ENCODE peak calls at places on chromosomes 1 and 21, in seven cellular contexts. H is fibroblast of lung, T is colonic mucosa, M is heart right ventricle, Z is adipocyte, L is psoas muscle, K is IMR-90. R is an unnamed sample.

GRCh38 chr1:101144868-101145808 is 91.7 kb upstream of the S1PR1 start:
- DNase-seq in H (peak; percentile 67), T (no peak), M (no peak), Z (no peak), L (no peak), K (peak; percentile 60), R (no peak)

GRCh38 chr1:226457307-226457712 is 49.4 kb upstream of the PARP1 start:
- DNase-seq in H (no peak), T (no peak), M (no peak), Z (no peak), L (no peak), K (no peak), R (peak; percentile 77)

GRCh38 chr1:238469146-238469601 is 578.5 kb upstream of the ZP4 start:
- DNase-seq in H (peak; percentile 76), T (no peak), M (no peak), Z (peak; percentile 28), L (no peak), K (peak; percentile 52), R (no peak)

GRCh38 chr21:27407296-27407695 is 440.4 kb upstream of the ADAMTS5 start:
- DNase-seq in H (no peak), T (no peak), M (no peak), Z (no peak), L (no peak), K (no peak), R (no peak)

GRCh38 chr1:60280256-60280655 is 206.7 kb upstream of the C1orf87 start:
- DNase-seq in H (peak; percentile 34), T (peak; percentile 18), M (no peak), Z (peak; percentile 70), L (no peak), K (no peak), R (no peak)

GRCh38 chr1:19981507-19982312 is 2.3 kb upstream of the PLA2G2A start:
- DNase-seq in H (no peak), T (peak; percentile 78), M (no peak), Z (no peak), L (no peak), K (no peak), R (no peak)

GRCh38 chr1:207282496-207283380 is 38.7 kb upstream of the CD55 start:
- DNase-seq in H (peak; percentile 67), T (peak; percentile 79), M (no peak), Z (no peak), L (no peak), K (peak; percentile 11), R (no peak)

GRCh38 chr1:37016121-37016520 is 18.2 kb downstream of the GRIK3 start:
- DNase-seq in H (no peak), T (no peak), M (no peak), Z (no peak), L (no peak), K (no peak), R (no peak)

GRCh38 chr1:155077346-155077745 is 1.3 kb upstream of the EFNA3 start:
- DNase-seq in H (no peak), T (no peak), M (no peak), Z (no peak), L (no peak), K (no peak), R (no peak)

GRCh38 chr1:173491508-173491907 is 14.4 kb downstream of the PRDX6 start:
- DNase-seq in H (no peak), T (no peak), M (no peak), Z (no peak), L (no peak), K (no peak), R (no peak)

GRCh38 chr1:222791006-222791710 is 23.7 kb upstream of the DISP1 start:
- DNase-seq in H (peak; percentile 59), T (no peak), M (no peak), Z (no peak), L (no peak), K (peak; percentile 55), R (no peak)

GRCh38 chr1:108149796-108150467 is 50.2 kb downstream of the SLC25A24 start:
- DNase-seq in H (peak; percentile 66), T (no peak), M (no peak), Z (peak; percentile 15), L (no peak), K (peak; percentile 46), R (no peak)

GRCh38 chr21:21373969-21374368 is 375.8 kb downstream of the NCAM2 start:
- DNase-seq in H (no peak), T (no peak), M (no peak), Z (peak; percentile 49), L (no peak), K (no peak), R (no peak)

GRCh38 chr1:62530516-62531154 is 66.7 kb upstream of the ANGPTL3 start:
- DNase-seq in H (peak; percentile 32), T (peak; percentile 52), M (peak; percentile 20), Z (peak; percentile 80), L (no peak), K (peak; percentile 40), R (peak; percentile 47)

GRCh38 chr1:200035397-200035955 is 8.0 kb downstream of the NR5A2 start:
- DNase-seq in H (no peak), T (peak; percentile 43), M (no peak), Z (peak; percentile 25), L (no peak), K (no peak), R (peak; percentile 64)

GRCh38 chr1:200037501-200037900 is 10.0 kb downstream of the NR5A2 start:
- DNase-seq in H (no peak), T (no peak), M (no peak), Z (no peak), L (no peak), K (no peak), R (no peak)

GRCh38 chr1:200035956-200036615 is 8.6 kb downstream of the NR5A2 start:
- DNase-seq in H (no peak), T (peak; percentile 48), M (no peak), Z (no peak), L (no peak), K (no peak), R (peak; percentile 64)

GRCh38 chr1:200037904-200038644 is 10.6 kb downstream of the NR5A2 start:
- DNase-seq in H (no peak), T (no peak), M (no peak), Z (no peak), L (no peak), K (no peak), R (peak; percentile 64)

DNA sequence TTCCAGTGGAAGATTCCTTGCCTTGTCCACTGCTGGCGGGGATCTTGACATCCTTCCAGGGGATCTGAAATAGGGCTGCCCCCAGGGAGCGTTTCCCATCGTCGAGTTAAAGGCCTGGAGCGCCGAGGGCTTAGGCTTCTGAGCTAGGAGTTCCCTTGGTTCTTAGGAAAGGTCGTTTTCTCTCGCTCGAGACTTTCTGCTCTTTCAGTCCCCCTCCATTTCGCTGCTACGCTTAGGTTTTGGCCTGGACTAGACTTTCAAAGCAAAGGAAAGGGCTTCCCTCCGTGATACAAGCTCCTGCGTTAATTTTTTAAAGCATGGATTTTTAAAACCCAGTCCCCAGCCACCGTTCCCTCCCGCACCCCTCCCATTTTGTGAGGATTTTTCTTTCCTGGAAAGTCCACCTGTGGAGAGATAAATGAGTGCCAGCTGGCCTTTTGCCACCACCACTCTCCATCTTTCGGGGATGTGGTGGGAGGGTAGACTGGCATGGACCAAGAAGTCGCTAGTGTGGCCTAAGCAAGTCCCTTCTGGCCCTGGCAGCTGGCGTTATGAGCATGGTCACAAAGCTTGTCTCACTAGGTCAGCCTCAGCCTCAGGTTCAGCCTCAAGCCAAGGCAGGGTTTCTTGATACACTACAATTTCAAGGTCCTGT is 9.2 kb downstream of the NR5A2 start:
- DNase-seq in H (no peak), T (peak; percentile 75), M (no peak), Z (no peak), L (no peak), K (no peak), R (no peak)
- H3K27me3 ChIP-seq in H (peaks cover 90% of the 10 kb centered on the region), T (peaks cover 12% of the 10 kb centered on the region), M (peaks cover 99% of the 10 kb centered on the region), Z (peaks cover 90% of the 10 kb centered on the region), L (peaks cover 51% of the 10 kb centered on the region), K (peaks cover 91% of the 10 kb centered on the region), R (peaks cover 85% of the 10 kb centered on the region)

DNA sequence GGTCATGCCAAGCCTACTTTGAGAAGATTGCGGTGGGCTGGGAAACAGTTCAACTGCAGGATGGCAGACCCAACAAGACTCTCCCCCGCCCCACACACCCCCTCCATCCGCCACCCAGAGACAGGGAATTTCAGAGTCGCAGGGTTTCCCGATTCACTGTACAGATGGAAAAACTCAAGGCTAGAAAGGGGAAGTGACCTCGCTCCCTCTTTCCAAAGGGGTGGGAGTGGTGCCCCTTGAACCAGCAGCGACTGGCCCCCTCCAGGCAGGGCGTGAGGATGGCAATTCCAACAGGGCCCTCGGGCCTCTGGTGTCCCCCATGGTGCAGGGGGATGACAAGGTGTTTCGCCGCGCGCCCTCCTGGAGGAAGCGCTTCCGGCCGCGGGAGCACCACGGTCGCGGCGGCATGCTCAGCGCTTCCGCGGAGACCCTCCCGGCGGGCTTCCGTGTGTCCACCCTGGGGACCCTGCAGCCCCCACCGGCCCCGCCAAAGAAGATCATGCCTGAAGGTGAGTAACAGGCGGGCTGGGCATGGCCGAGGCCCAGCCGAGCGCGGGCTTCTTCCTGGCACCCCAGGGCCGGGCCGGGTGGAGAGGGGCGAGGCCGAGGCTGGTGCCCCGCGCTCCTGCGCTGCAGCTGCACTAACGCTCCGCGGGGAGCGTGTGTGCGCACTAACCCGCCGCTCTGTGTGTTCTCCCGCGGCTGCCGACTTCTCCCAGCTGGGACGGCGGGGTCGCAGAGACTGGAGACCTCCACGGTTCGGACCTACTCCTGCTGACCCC is 10.4 kb downstream of the MYOG start:
- DNase-seq in H (no peak), T (no peak), M (no peak), Z (no peak), L (no peak), K (no peak), R (peak; percentile 87)
- H3K4me3 ChIP-seq in H (no peak overlapping the region), T (peak overlapping the region; percentile 27), M (peak overlapping the region; percentile 10), Z (no peak overlapping the region), L (peak overlapping the region; percentile 51), K (no peak overlapping the region), R (peak overlapping the region; percentile 40)

GRCh38 chr1:212073490-212073889 is 37.9 kb downstream of the DTL start:
- DNase-seq in H (no peak), T (no peak), M (no peak), Z (no peak), L (no peak), K (peak; percentile 4), R (no peak)

GRCh38 chr1:212078826-212079225 is 43.3 kb downstream of the DTL start:
- DNase-seq in H (no peak), T (no peak), M (no peak), Z (no peak), L (no peak), K (no peak), R (no peak)

GRCh38 chr1:212074313-212074712 is 38.8 kb downstream of the DTL start:
- DNase-seq in H (no peak), T (no peak), M (no peak), Z (no peak), L (no peak), K (no peak), R (no peak)

GRCh38 chr1:212074856-212075255 is 39.3 kb downstream of the DTL start:
- DNase-seq in H (no peak), T (no peak), M (no peak), Z (no peak), L (no peak), K (no peak), R (no peak)

GRCh38 chr1:212077028-212077427 is 41.5 kb downstream of the DTL start:
- DNase-seq in H (peak; percentile 13), T (no peak), M (no peak), Z (no peak), L (no peak), K (no peak), R (no peak)
- H3K36me3 ChIP-seq in H (no peaks in the 10 kb centered on the region), T (no peaks in the 10 kb centered on the region), M (no peaks in the 10 kb centered on the region), Z (no peaks in the 10 kb centered on the region), L (no peaks in the 10 kb centered on the region), K (no peaks in the 10 kb centered on the region), R (peaks cover 13% of the 10 kb centered on the region)

DNA sequence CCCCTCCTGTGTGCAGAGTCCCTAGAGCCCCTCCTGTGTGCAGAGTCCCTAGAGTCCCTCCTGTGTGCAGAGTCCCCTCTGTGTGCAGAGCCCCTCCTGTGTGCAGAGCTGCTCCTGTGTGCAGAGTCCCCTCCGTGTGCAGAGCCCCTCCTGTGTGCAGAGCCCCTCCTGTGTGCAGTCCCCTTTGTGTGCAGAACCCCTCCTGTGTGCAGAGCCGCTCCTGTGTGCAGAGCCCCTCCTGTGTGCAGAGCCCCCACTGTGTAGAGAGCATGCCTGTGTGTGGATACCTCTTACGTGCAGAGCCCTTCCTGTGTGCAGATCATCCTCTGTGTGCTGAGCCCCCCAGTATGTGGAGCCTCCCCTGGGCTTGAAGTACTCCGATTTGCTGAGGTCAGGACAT is 8.3 kb upstream of the HES5 start:
- DNase-seq in H (no peak), T (no peak), M (no peak), Z (no peak), L (no peak), K (no peak), R (no peak)
- H3K27me3 ChIP-seq in H (peaks cover under 1% of the 10 kb centered on the region), T (peaks cover 21% of the 10 kb centered on the region), M (peaks cover 65% of the 10 kb centered on the region), Z (peaks cover 48% of the 10 kb centered on the region), L (peaks cover 19% of the 10 kb centered on the region), K (peaks cover 3% of the 10 kb centered on the region), R (peaks cover 19% of the 10 kb centered on the region)

R was measured in H7.